ENCODE peak calls at places on chromosomes 7 and 10, in eight cellular contexts. O is tibial artery, G is uterus, U is mesendoderm, A is heart right ventricle, Y is cardiac muscle cell, L is body of pancreas, W is GM23338. N is an unnamed sample. For H3K4me1, the result is how much of the 10 kb centered on the place peaks cover.

GRCh38 chr10:49015700-49016099 is 76.1 kb upstream of the LRRC18 start:
- DNase-seq in O (no peak), G (no peak), U (no peak), A (no peak), Y (no peak), L (no peak), W (no peak), N (no peak)

GRCh38 chr7:5177060-5177459 is 13.0 kb upstream of the WIPI2 start:
- DNase-seq in O (peak), G (peak), U (no peak), A (peak), Y (peak), L (peak), W (no peak), N (peak)

GRCh38 chr10:131852823-131853609 is 47.8 kb upstream of the PPP2R2D start:
- DNase-seq in O (peak), G (no peak), U (no peak), A (no peak), Y (no peak), L (no peak), W (no peak), N (no peak)

GRCh38 chr10:829241-829640 is 102.3 kb downstream of the LARP4B start:
- DNase-seq in O (no peak), G (no peak), U (no peak), A (no peak), Y (no peak), L (no peak), W (no peak), N (no peak)

GRCh38 chr10:5623081-5623748 is 43.2 kb downstream of the ASB13 start:
- DNase-seq in O (peak), G (peak), U (peak), A (peak), Y (peak), L (peak), W (peak), N (peak)

GRCh38 chr7:123823898-123824753 is 20.8 kb upstream of the HYAL4 start:
- DNase-seq in O (no peak), G (no peak), U (no peak), A (no peak), Y (no peak), L (no peak), W (no peak), N (no peak)

GRCh38 chr10:130491698-130492050 is 355.5 kb downstream of the GLRX3 start:
- DNase-seq in O (no peak), G (no peak), U (no peak), A (no peak), Y (no peak), L (no peak), W (no peak), N (no peak)

GRCh38 chr10:1672001-1672781 is 65.1 kb downstream of the ADARB2 start:
- DNase-seq in O (peak), G (no peak), U (no peak), A (no peak), Y (no peak), L (no peak), W (peak), N (no peak)

GRCh38 chr10:126059101-126059826 is 162.9 kb downstream of the FANK1 start:
- DNase-seq in O (no peak), G (no peak), U (no peak), A (no peak), Y (no peak), L (no peak), W (no peak), N (no peak)

GRCh38 chr10:104688251-104688650 is 47.2 kb downstream of the SORCS3 start:
- DNase-seq in O (no peak), G (no peak), U (no peak), A (no peak), Y (no peak), L (no peak), W (peak), N (no peak)

GRCh38 chr7:108570146-108570755 is 577 bp downstream of the DNAJB9 start:
- DNase-seq in O (peak), G (peak), U (peak), A (peak), Y (peak), L (peak), W (peak), N (peak)

GRCh38 chr7:141956084-141956483 is 9.3 kb upstream of the CLEC5A start:
- DNase-seq in O (no peak), G (no peak), U (no peak), A (no peak), Y (no peak), L (no peak), W (no peak), N (no peak)

GRCh38 chr10:95503012-95503411 is 58.2 kb downstream of the SORBS1 start:
- DNase-seq in O (no peak), G (no peak), U (no peak), A (no peak), Y (no peak), L (no peak), W (no peak), N (no peak)

GRCh38 chr7:151405056-151405455 is 4.8 kb downstream of the WDR86 start:
- DNase-seq in O (no peak), G (no peak), U (no peak), A (no peak), Y (no peak), L (no peak), W (no peak), N (no peak)

GRCh38 chr10:42781893-42782445 is 626 bp upstream of the BMS1 start:
- DNase-seq in O (no peak), G (peak), U (no peak), A (no peak), Y (peak), L (peak), W (no peak), N (no peak)

GRCh38 chr7:34158311-34158710 is 253.0 kb downstream of the BMPER start:
- DNase-seq in O (peak), G (peak), U (no peak), A (peak), Y (no peak), L (peak), W (no peak), N (no peak)

GRCh38 chr7:55074008-55074499 is 55.2 kb downstream of the EGFR start:
- DNase-seq in O (no peak), G (no peak), U (peak), A (peak), Y (peak), L (no peak), W (peak), N (peak)

GRCh38 chr10:8121199-8121890 is 66.9 kb downstream of the GATA3 start:
- DNase-seq in O (no peak), G (no peak), U (no peak), A (no peak), Y (no peak), L (no peak), W (no peak), N (no peak)

GRCh38 chr10:93757136-93757535 is 600 bp upstream of the LGI1 start:
- DNase-seq in O (no peak), G (no peak), U (peak), A (no peak), Y (no peak), L (no peak), W (peak), N (no peak)

GRCh38 chr7:159144756-159145543 is at the start of gene VIPR2:
- DNase-seq in O (peak), G (peak), U (no peak), A (peak), Y (no peak), L (peak), W (peak), N (no peak)

DNA sequence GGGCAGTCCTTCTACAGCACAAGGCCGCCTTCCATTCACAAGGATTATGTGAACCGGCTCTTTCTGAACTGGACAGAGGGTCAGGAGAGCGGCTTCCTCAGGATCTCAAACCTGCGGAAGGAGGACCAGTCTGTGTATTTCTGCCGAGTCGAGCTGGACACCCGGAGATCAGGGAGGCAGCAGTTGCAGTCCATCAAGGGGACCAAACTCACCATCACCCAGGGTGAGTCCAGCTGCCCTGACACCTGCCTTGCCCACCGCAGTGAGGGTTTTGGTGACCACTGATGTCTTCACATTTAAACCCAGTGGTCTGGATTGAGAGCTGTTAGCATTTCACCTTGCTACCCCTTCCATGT is 918 bp downstream of the PILRB start:
- DNase-seq in O (no peak), G (no peak), U (no peak), A (no peak), Y (no peak), L (no peak), W (no peak), N (peak)
- H3K4me1 ChIP-seq in O (under half), G (under half), U (under half), A (under half), Y (under half), L (under half), W (under half), N (under half)

GRCh38 chr7:140174217-140174616 is 2.6 kb downstream of the KDM7A start:
- DNase-seq in O (no peak), G (no peak), U (no peak), A (no peak), Y (no peak), L (no peak), W (no peak), N (no peak)

GRCh38 chr7:140179339-140179738 is 2.6 kb upstream of the KDM7A start:
- DNase-seq in O (no peak), G (no peak), U (no peak), A (no peak), Y (no peak), L (no peak), W (no peak), N (no peak)

GRCh38 chr7:140176811-140177702 is at the start of gene KDM7A:
- DNase-seq in O (peak), G (peak), U (peak), A (peak), Y (peak), L (peak), W (peak), N (peak)

GRCh38 chr7:140175221-140176218 is 1.3 kb downstream of the KDM7A start:
- DNase-seq in O (peak), G (peak), U (peak), A (peak), Y (peak), L (peak), W (peak), N (peak)

GRCh38 chr7:140176271-140176701 is 497 bp downstream of the KDM7A start:
- DNase-seq in O (no peak), G (no peak), U (no peak), A (peak), Y (peak), L (no peak), W (peak), N (peak)
- H3K27ac ChIP-seq in O (peak), G (peak), U (peak), A (peak), Y (peak), L (peak), W (no peak), N (peak)

DNA sequence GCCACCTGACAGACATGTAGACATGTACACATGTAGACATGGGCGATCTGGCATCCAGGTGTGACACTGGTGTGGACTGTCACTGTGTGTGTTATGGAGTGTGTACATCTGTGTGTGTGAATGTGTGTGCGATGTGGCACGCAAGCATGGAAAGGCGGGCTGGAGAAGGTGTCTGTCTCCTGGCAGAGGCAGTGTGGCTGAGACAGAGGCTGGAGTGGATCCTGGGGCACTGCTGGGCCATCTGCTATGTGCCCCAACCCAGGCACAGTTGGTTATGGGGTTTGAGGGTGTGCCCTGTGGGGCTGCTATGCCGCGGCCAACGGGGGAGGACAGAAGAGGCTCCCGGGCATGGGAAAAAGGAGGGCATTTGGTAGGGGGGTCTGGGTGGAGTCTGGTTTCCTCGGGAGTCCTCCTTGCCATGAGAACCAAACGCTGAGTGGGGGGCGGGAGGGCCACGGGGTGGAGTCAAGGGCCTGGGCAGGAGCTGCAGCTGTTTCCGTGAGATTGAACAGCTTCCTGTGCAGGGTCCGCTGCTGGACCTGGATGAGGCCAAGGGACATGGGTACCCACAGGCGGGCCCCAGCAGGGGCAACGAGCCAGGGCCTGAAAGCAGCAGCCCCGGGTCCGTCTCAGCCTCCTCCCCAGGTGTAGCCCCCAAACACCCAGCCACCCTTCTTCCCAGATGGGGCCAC is 1.3 kb downstream of the ELN start:
- DNase-seq in O (no peak), G (no peak), U (no peak), A (peak), Y (no peak), L (peak), W (no peak), N (no peak)
- H3K4me3 ChIP-seq in O (peak), G (peak), U (no peak), A (peak), Y (no peak), L (peak), W (no peak), N (peak)

DNA sequence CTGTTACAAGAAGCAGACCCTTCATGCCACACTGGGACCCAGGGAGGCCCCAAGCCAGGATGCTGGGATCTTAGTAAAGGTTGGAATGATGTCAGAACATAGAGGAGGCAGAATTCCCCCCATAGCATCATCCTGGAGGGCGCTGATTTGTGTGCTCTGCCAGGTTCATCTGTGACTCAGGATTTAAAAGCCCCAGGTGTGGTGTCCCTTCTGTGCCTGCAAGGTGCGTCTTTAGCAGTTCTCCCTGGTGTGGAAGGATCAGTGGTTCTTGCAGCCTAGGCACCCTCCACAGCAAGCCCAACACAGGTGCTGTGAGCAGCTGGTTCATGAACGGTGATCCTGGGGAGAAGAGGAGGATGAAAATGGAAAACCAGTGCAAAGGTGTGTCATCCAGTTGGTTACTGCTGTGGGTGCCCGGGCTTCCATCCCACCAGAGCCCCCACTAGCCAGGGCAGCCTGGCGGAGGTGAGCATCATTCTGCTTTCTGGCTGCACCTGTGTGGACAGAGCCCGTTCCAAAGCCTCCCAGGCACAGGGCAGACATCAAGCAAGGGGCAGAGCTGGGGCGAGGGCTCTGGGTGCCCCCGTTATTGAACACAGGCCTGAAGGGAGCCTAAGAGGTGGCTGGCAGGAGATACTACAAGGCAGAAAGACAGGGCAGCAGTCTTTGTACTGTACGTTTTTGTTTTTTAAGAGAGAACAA is 49.5 kb downstream of the IKZF1 start:
- DNase-seq in O (no peak), G (no peak), U (no peak), A (no peak), Y (no peak), L (no peak), W (no peak), N (no peak)
- H3K4me1 ChIP-seq in O (under half), G (under half), U (under half), A (under half), Y (under half), L (under half), W (under half), N (under half)

DNA sequence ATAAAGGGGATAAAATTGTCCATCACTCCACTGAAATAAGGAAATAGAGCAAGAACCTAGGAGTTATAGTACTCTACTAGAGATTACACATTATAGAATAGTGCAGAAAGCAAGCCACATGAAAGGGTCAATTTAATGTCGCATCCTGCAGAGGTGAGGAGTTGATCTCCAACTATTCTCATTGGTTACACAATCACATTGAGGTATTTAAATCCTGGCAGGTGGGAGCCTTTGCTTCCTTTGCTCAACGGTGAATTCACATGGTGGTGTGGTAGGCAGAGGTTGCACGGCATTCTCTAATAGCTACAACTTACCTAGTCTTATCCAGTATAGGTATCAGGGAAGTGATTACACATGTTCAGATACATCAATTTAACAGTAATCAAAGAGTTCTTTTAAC is 198.4 kb upstream of the TCF7L2 start:
- DNase-seq in O (no peak), G (no peak), U (no peak), A (no peak), Y (no peak), L (no peak), W (no peak), N (no peak)
- H3K27ac ChIP-seq in O (no peak), G (no peak), U (no peak), A (no peak), Y (no peak), L (no peak), W (no peak), N (no peak)

DNA sequence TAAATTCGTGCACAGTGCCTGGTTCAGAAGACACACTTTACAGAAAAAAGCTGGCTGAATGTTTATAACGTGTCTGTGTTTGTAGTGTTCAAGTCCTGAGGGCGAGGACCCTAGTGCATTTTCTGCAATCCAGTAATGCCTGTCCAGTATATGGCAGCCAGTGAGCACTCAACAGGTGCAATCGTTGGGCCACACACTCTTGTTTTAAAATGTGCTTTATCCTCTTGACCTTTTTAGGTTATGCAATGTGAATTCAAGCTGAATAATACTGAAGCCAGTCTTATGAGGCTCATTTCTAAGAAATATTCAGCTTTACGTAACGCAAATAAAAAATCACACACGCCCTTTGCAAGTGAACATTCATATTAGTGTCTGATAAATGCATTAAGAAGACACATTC is 775 bp upstream of the MTURN start:
- DNase-seq in O (no peak), G (no peak), U (no peak), A (no peak), Y (no peak), L (no peak), W (no peak), N (no peak)
- H3K4me3 ChIP-seq in O (peak), G (peak), U (no peak), A (peak), Y (peak), L (peak), W (peak), N (peak)